ENCODE peak calls at places on chromosomes 2 and 18, in four cellular contexts. Q is HCT116; G is heart right ventricle; E is CD8-positive, alpha-beta memory T cell. A is an unnamed sample.

GRCh38 chr2:238927746-238928519 is 80.0 kb downstream of the TWIST2 start:
- DNase-seq in Q (no peak), G (no peak), E (peak; percentile 0), A (no peak)

GRCh38 chr2:43321446-43321845 is 95.0 kb upstream of the ZFP36L2 start:
- DNase-seq in E (no peak), G (no peak), Q (no peak), A (no peak)

GRCh38 chr2:203802277-203803045 is 65.1 kb upstream of the CTLA4 start:
- DNase-seq in E (no peak), Q (no peak), G (no peak), A (no peak)

GRCh38 chr18:65755616-65756015 is 4.8 kb downstream of the CDH7 start:
- DNase-seq in E (no peak), G (no peak), Q (no peak), A (no peak)

GRCh38 chr2:230664844-230665243 is 47.8 kb upstream of the CAB39 start:
- DNase-seq in G (no peak), E (no peak), Q (no peak), A (no peak)

GRCh38 chr2:609520-610280 is 67.5 kb downstream of the TMEM18 start:
- DNase-seq in Q (no peak), G (no peak), E (no peak), A (no peak)

GRCh38 chr2:20509301-20509765 is 62.5 kb downstream of the RHOB start:
- DNase-seq in Q (no peak), E (no peak), G (no peak), A (no peak)

GRCh38 chr2:75896779-75897366 is 186.2 kb upstream of the GCFC2 start:
- DNase-seq in E (no peak), Q (no peak), G (no peak), A (peak; percentile 1)

GRCh38 chr18:59954746-59955145 is 55.0 kb downstream of the PMAIP1 start:
- DNase-seq in G (no peak), E (no peak), Q (peak; percentile 84), A (no peak)

GRCh38 chr2:236654496-236654895 is 84.9 kb downstream of the ACKR3 start:
- DNase-seq in E (no peak), Q (no peak), G (no peak), A (no peak)

GRCh38 chr2:8639122-8639635 is 42.7 kb upstream of the ID2 start:
- DNase-seq in Q (no peak), G (no peak), E (no peak), A (no peak)

GRCh38 chr2:229511524-229511923 is 202.8 kb downstream of the DNER start:
- DNase-seq in G (no peak), E (no peak), Q (no peak), A (no peak)

GRCh38 chr18:3713166-3713565 is 263.2 kb downstream of the TGIF1 start:
- DNase-seq in E (no peak), G (no peak), Q (no peak), A (no peak)

GRCh38 chr2:210617732-210618330 is 61.4 kb downstream of the CPS1 start:
- DNase-seq in Q (peak; percentile 12), G (no peak), E (no peak), A (peak; percentile 3)

GRCh38 chr2:236499691-236500573 is 69.7 kb upstream of the ACKR3 start:
- DNase-seq in G (no peak), E (no peak), Q (no peak), A (no peak)

GRCh38 chr2:2057125-2057721 is 273.9 kb downstream of the MYT1L start:
- DNase-seq in Q (peak; percentile 2), E (peak; percentile 62), G (peak; percentile 65), A (no peak)

GRCh38 chr2:42261531-42262195 is 92.5 kb downstream of the EML4 start:
- DNase-seq in Q (no peak), G (no peak), E (no peak), A (no peak)

GRCh38 chr2:18435425-18436037 is 124.9 kb downstream of the RDH14 start:
- DNase-seq in G (no peak), Q (peak; percentile 52), E (no peak), A (peak; percentile 2)

GRCh38 chr2:88038263-88039105 is 17.1 kb downstream of the KRCC1 start:
- DNase-seq in G (no peak), Q (no peak), E (no peak), A (no peak)

GRCh38 chr2:10361220-10361588 is 58.5 kb downstream of the HPCAL1 start:
- DNase-seq in E (no peak), Q (no peak), G (no peak), A (no peak)

GRCh38 chr2:68436270-68436669 is 30.8 kb downstream of the FBXO48 start:
- DNase-seq in Q (no peak), E (no peak), G (no peak), A (no peak)

DNA sequence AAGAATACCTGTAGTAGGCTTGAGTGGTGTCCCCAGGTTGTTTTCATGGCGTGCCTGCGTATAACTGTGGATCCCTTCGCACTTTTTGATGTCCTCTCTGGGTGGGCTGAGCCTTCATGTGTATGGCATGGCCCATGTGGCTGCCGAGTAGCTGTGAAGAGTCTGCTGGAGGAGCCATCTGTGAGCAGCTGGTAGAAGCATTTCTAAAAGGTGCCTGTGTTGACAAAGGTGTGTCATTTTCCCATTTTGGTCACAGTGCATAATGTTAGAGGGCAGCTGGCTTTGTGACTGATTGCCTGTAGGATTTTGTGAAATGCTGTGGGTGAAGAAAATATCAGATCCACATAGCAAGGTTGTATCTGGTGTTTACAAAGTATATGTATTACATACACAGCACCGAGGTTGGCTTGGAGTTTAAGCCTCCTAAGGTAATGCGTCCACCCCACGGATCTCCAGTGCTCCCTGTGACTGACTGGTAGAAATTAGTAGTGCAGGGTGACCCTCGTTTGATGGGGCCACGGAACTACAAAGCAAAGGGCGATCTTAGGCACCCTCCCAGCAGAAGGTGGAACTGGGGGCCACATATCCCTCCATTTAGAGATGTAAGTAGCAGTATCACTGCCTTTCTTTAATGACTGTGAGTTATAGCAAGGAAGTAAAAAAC is 16.5 kb downstream of the GATA6 start:
- DNase-seq in G (no peak), E (no peak), Q (no peak), A (no peak)
- H3K27ac ChIP-seq in G (peak overlapping the region; percentile 77), E (no peak overlapping the region), Q (no peak overlapping the region), A (no peak overlapping the region)

GRCh38 chr2:231691251-231691772 is 17.0 kb upstream of the PTMA start:
- DNase-seq in E (no peak), G (no peak), Q (no peak), A (no peak)

GRCh38 chr2:231696004-231696367 is 12.3 kb upstream of the PTMA start:
- DNase-seq in Q (no peak), E (no peak), G (no peak), A (no peak)

GRCh38 chr2:231692847-231693246 is 15.5 kb upstream of the PTMA start:
- DNase-seq in G (no peak), E (no peak), Q (no peak), A (no peak)

GRCh38 chr2:231689509-231689893 is 18.8 kb upstream of the PTMA start:
- DNase-seq in E (no peak), G (no peak), Q (no peak), A (no peak)

DNA sequence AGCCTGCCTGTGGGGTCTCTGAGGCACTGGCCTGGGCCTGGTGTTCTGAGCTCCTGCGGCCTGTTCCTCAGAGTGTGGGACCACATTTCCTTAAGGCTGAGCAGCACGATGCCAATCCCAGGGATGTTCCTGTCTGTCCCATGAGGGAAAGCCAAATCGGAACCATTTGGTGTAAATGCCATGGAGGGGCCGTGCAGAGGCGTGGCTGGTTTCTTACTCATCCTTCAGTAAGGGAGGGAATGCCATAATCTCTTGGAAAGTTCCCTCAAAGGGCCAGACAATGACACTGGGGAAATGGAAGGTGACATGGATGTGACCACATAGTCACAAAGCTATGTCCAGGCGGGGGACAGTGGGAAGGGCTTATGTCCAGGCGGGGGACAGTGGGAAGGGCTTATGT is 14.4 kb upstream of the PTMA start:
- DNase-seq in Q (no peak), E (no peak), G (no peak), A (no peak)
- H3K27ac ChIP-seq in Q (no peak overlapping the region), E (no peak overlapping the region), G (no peak overlapping the region), A (no peak overlapping the region)

DNA sequence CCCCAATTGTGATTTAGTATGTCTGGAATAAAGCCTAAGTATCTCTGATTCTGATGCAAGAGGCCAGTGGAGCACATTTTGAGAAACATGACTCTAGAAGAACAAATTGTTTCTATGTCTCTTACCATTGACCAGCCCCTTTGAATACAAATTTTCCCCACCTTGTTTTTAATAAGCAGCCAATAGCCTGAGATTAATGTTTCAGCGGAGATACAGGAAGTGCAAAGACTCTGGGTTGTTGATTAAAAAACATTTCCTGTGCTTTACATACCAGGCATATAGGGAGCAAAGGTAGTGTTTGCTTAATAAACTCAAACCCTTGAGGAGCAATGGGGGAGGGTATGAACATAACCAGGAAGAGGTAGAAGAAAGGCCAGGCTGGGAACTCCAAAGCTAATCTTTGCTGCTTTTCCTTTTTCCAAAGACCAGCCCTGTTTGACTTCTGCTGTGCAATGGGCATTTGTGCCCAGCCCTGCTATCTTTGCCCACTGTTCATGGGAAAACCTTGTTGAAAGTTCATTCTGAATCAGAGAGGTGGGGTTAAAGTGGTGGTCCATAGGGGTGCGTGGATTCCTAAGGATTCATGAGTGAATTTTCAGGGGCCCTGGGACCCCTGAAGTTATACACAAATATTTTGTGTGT is 29.3 kb downstream of the UPP2 start:
- DNase-seq in G (no peak), E (no peak), Q (no peak), A (no peak)
- H3K27ac ChIP-seq in G (no peak overlapping the region), E (no peak overlapping the region), Q (no peak overlapping the region), A (no peak overlapping the region)

GRCh38 chr2:217599906-217600305 is 402.9 kb downstream of the TNS1 start:
- DNase-seq in G (no peak), Q (no peak), E (no peak), A (peak; percentile 50)
- H3K27ac ChIP-seq in G (no peak overlapping the region), Q (no peak overlapping the region), E (no peak overlapping the region), A (no peak overlapping the region)

DNA sequence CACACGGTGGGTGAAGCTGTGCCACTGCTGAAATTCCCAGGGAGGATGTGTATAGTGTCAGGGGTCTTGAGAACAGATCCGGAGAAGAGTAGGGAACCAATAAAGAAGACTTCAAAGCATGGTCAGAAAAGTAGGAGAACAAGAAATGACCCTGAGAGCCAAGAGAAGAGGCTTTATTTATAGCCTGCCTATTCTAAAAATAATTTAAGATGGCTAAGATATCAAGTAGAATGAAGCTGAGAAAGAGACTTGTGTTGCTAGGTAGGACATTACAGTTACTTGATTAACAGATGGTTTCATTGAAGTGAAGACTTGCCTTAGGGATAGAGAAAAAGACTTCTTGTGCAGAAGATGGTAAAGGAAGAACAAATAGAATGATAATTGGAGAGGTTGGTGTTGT is 43.7 kb downstream of the GALNT1 start:
- DNase-seq in Q (no peak), E (no peak), G (no peak), A (no peak)
- H3K27ac ChIP-seq in Q (no peak overlapping the region), E (no peak overlapping the region), G (no peak overlapping the region), A (no peak overlapping the region)

DNA sequence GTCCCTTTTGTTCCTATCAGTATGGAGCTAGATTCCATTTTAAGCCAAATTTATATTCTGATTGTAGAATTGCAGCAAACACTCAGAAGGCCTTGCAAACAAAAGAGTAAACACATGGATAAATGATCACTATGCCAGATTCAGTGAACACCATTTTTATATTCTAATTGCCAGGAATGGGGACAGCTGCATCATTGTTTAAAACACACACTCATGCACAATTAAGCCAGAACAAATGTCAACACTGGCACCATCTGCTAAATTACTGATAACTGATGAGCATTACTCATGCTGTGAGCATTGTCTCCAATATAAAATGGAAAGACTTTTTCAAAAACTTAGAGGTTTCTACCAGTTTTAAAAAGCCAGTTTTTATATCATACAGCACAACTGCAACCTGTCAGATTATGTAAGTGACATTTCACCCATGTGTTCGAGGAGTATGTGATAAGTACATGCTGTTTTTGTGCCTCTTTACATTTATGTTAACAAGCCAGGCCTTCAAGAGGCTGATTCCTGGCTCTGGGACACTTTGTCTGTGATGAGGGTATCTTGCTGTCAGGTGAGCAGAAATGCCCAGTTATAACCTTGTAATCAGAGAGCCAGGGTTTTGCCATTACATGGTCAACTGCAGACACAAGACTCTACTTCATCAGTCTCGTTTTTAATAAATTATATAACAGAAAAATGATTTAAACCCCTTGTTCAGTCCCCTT is 4.4 kb upstream of the ST8SIA5 start:
- DNase-seq in E (no peak), Q (no peak), G (no peak), A (no peak)
- H3K27ac ChIP-seq in E (no peak overlapping the region), Q (no peak overlapping the region), G (no peak overlapping the region), A (no peak overlapping the region)

A was measured in caudate nucleus.